ENCODE peak calls at places on chromosomes 13 and 19, in four cellular contexts. X is testis, S is fibroblast of the aortic adventitia, L is fibroblast of lung. Y is an unnamed sample.

GRCh38 chr19:3556978-3557460 is 367 bp downstream of the MFSD12 start:
- DNase-seq in X (no peak), S (no peak), L (no peak), Y (no peak)

GRCh38 chr19:44684892-44685847 is 13.8 kb upstream of the CEACAM16 start:
- DNase-seq in X (no peak), S (peak; percentile 94), L (peak; percentile 77), Y (peak; percentile 94)

GRCh38 chr13:20247403-20247802 is 15.3 kb upstream of the GJB6 start:
- DNase-seq in X (no peak), S (no peak), L (no peak), Y (no peak)

GRCh38 chr13:76225815-76226489 is 589.8 kb downstream of the LMO7 start:
- DNase-seq in X (peak; percentile 58), S (peak; percentile 42), L (peak; percentile 82), Y (peak; percentile 19)

GRCh38 chr19:6209680-6210079 is 70.1 kb downstream of the MLLT1 start:
- DNase-seq in X (no peak), S (no peak), L (no peak), Y (no peak)

GRCh38 chr13:112330479-112331407 is 45.4 kb upstream of the SPACA7 start:
- DNase-seq in X (no peak), S (no peak), L (no peak), Y (no peak)

GRCh38 chr19:797528-798414 is 519 bp downstream of the PTBP1 start:
- DNase-seq in X (peak; percentile 83), S (peak; percentile 83), L (peak; percentile 90), Y (peak; percentile 91)

GRCh38 chr19:46081928-46082727 is 41.3 kb upstream of the IGFL4 start:
- DNase-seq in X (no peak), S (peak; percentile 82), L (peak; percentile 70), Y (peak; percentile 79)

GRCh38 chr13:30841161-30841560 is 64.9 kb upstream of the MEDAG start:
- DNase-seq in X (no peak), S (peak; percentile 25), L (peak; percentile 49), Y (no peak)

GRCh38 chr19:35797663-35798062 is 15.0 kb downstream of the PRODH2 start:
- DNase-seq in X (peak; percentile 40), S (no peak), L (no peak), Y (no peak)

GRCh38 chr19:14113762-14114414 is 3.7 kb downstream of the PRKACA start:
- DNase-seq in X (peak; percentile 87), S (no peak), L (no peak), Y (no peak)

GRCh38 chr13:112684444-112684843 is 5.4 kb upstream of the ATP11A start:
- DNase-seq in X (no peak), S (no peak), L (no peak), Y (no peak)

GRCh38 chr19:4733755-4734345 is 10.2 kb upstream of the DPP9 start:
- DNase-seq in X (no peak), S (no peak), L (no peak), Y (no peak)

GRCh38 chr19:4732680-4733114 is 9.1 kb upstream of the DPP9 start:
- DNase-seq in X (peak; percentile 55), S (peak; percentile 70), L (peak; percentile 63), Y (peak; percentile 73)

GRCh38 chr19:4730740-4731171 is 7.1 kb upstream of the DPP9 start:
- DNase-seq in X (no peak), S (no peak), L (no peak), Y (no peak)
- TF ChIP-seq CTCF in X (peak; percentile 12), S (peak; percentile 53), L (peak; percentile 59), Y (peak; percentile 52)

DNA sequence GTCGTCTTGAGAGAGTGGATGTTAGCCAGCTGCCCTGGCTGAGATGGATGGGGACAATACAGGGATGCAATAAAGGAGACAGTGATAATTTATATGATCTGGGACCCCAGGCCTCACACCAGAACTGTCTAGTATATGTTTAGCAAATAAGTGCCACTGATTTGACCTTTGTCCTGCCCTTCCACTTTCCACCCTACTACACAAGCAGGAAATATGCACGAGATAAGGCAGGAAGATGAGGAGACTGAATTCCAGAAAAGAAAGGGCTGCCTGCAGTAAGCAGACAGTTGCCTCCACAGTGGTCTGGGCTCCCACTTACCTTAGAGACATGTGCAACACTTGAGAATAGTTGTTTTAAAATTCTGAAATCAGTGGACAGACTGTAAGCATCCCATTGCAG is 80.2 kb upstream of the ZNF91 start:
- DNase-seq in X (no peak), S (no peak), L (no peak), Y (no peak)
- H3K4me3 ChIP-seq in X (no peak overlapping the region), S (no peak overlapping the region), L (no peak overlapping the region), Y (no peak overlapping the region)

DNA sequence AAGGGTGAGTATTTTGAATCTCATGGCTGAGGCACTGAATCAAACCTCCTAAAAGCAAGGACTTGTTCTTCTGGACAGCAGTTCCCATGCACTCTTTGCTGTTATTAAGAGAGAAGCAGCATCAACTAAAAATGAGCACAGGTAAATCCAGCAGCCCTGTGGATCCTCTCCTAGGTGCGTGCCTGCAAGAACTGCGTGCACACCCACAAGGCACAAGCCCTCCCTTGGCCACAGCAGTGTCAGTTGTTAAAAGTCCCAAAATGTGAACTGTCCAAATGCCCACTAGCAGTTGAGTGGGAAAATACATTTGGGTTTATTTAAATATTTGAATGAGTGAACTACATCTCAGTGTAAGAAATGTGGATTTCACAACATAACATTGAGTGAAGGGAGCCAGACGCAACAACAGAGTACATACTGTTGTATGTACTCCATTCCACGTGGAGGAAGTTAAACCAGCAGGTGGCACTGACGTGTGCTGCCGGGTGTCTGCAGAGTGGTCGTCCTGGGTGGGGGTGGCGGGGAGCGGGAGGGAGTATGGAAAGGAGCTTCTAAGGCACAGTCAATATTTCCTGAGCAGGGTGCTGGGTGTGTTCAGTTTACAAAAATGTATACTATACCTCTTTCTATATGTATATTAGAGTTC is 266.4 kb downstream of the NALCN start:
- DNase-seq in X (no peak), S (peak; percentile 59), L (peak; percentile 71), Y (peak; percentile 60)
- TF ChIP-seq CTCF in X (no peak), S (peak; percentile 44), L (peak; percentile 47), Y (peak; percentile 28)

DNA sequence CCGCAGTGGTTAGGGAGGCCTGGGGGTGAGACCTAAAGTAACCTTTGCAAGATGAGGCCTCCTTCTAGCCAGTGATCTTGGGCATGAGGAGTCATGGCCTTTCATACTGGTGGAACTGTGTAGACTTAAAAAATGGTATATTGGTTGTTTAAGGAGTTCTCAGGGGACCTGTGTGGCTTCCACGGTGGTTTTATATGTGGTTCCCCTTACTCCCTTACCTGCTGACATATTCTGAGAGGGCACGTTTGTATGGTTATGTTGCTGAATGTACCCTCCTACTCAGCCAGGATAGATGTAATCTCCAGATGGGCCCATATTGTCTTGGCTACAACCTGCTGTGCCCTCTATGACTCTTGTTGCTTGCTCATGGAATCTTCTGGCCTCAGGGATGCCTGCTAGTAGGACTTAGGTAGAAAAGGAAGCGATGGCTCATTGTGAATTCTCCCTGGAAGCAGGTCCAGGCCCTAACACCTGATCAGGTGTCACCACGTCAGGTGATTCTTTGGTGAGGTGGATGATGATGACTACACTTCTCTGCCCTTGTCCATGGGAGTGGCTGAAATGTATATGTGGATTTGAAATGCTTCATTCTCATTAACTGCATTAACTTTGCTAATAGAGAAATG is 1.8 kb downstream of the ZNF460 start:
- DNase-seq in X (no peak), S (no peak), L (no peak), Y (no peak)
- H3K4me3 ChIP-seq in X (no peak overlapping the region), S (peak overlapping the region; percentile 46), L (peak overlapping the region; percentile 24), Y (peak overlapping the region; percentile 97)

GRCh38 chr13:103876571-103876970 is 810.4 kb upstream of the SLC10A2 start:
- DNase-seq in X (no peak), S (no peak), L (no peak), Y (peak; percentile 0)
- TF ChIP-seq CTCF in X (no peak), S (no peak), L (no peak), Y (no peak)